ENCODE peak calls at places on chromosome 22, in six cellular contexts. J is IMR-90, Z is neuronal stem cell, X is mesendoderm, U is H9, V is H1. Q is an unnamed sample.

GRCh38 chr22:44664149-44664548 is 37.9 kb upstream of the PRR5 start:
- DNase-seq in V (no peak), U (no peak), X (no peak), J (peak), Z (no peak), Q (peak)

GRCh38 chr22:20405931-20406685 is 12.2 kb downstream of the ZNF74 start:
- DNase-seq in V (no peak), Z (no peak), J (no peak), U (peak), X (no peak), Q (no peak)

GRCh38 chr22:33917744-33918406 is 2.4 kb downstream of the LARGE1 start:
- DNase-seq in V (no peak), J (peak), X (peak), U (peak), Z (no peak), Q (peak)

GRCh38 chr22:25880524-25880923 is 138.5 kb downstream of the MYO18B start:
- DNase-seq in U (no peak), Z (no peak), X (no peak), J (no peak), V (no peak), Q (no peak)

GRCh38 chr22:20080776-20081654 is 974 bp downstream of the DGCR8 start:
- DNase-seq in X (peak), U (peak), J (peak), V (peak), Z (peak), Q (peak)

GRCh38 chr22:30452861-30453260 is 19.0 kb downstream of the SEC14L3 start:
- DNase-seq in Z (no peak), U (no peak), V (no peak), X (no peak), J (no peak), Q (no peak)

GRCh38 chr22:27801197-27801615 is 350 bp downstream of the MN1 start:
- DNase-seq in J (peak), X (peak), Z (peak), V (no peak), U (peak), Q (peak)

GRCh38 chr22:44202261-44202789 is 21.6 kb downstream of the PARVG start:
- DNase-seq in J (peak), X (no peak), U (no peak), V (no peak), Z (no peak), Q (peak)

GRCh38 chr22:19832476-19833108 is 22.1 kb downstream of the GNB1L start:
- DNase-seq in J (no peak), V (no peak), X (no peak), U (no peak), Z (no peak), Q (no peak)

GRCh38 chr22:19622061-19622441 is 92.3 kb upstream of the SEPTIN5 start:
- DNase-seq in Z (no peak), X (no peak), J (no peak), V (no peak), U (no peak), Q (no peak)

GRCh38 chr22:32352681-32353080 is 5.0 kb upstream of the RFPL3 start:
- DNase-seq in V (no peak), Z (no peak), U (no peak), J (no peak), X (peak), Q (no peak)

GRCh38 chr22:21917206-21917958 is 35.3 kb downstream of the PPM1F start:
- DNase-seq in X (peak), Z (no peak), J (no peak), U (no peak), V (no peak), Q (no peak)

GRCh38 chr22:27107824-27108223 is 450.4 kb downstream of the MIAT start:
- DNase-seq in U (no peak), Z (no peak), V (no peak), X (peak), J (peak), Q (peak)

GRCh38 chr22:46079861-46080821 is 70.2 kb upstream of the PPARA start:
- DNase-seq in V (no peak), U (no peak), J (no peak), X (no peak), Z (no peak), Q (no peak)

GRCh38 chr22:27512283-27512761 is 289.2 kb downstream of the MN1 start:
- DNase-seq in J (peak), Z (no peak), X (no peak), U (no peak), V (no peak), Q (peak)

GRCh38 chr22:21713428-21714058 is 22.1 kb downstream of the YPEL1 start:
- DNase-seq in X (no peak), U (no peak), Z (no peak), J (no peak), V (no peak), Q (no peak)

GRCh38 chr22:25837288-25837900 is 95.4 kb downstream of the MYO18B start:
- DNase-seq in V (no peak), U (no peak), X (no peak), Z (no peak), J (no peak), Q (no peak)

GRCh38 chr22:44261164-44261860 is 51.4 kb downstream of the SHISAL1 start:
- DNase-seq in Z (no peak), V (no peak), X (no peak), U (no peak), J (no peak), Q (no peak)

GRCh38 chr22:20112623-20113511 is 3.0 kb upstream of the RANBP1 start:
- DNase-seq in J (no peak), X (no peak), Z (no peak), V (no peak), U (no peak), Q (no peak)

GRCh38 chr22:28819253-28820096 is 19.1 kb upstream of the XBP1 start:
- DNase-seq in X (no peak), Z (no peak), J (no peak), V (no peak), U (no peak), Q (no peak)

DNA sequence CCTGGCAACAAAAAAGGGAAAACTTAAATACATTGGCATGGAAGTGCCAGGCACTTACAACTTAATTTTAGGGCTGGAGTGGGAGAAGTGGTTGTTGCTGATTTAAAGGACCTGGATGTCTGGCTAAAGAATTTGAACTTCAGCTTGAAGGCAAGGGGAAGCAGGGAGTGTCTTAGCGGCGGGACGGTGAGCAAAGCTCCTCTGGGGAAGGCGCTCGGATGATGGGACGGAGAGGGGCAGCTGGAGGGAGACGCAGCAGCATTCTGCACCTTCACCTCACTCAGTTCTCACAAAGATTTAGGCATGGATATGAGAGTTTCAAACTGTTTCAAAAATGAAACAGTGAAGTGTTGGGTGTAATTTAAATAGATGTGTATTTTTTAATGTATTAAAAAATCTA is 967.1 kb downstream of the BRD1 start:
- DNase-seq in X (no peak), J (no peak), Z (no peak), V (no peak), U (no peak), Q (no peak)
- H2BK15ac ChIP-seq in X (no peak), J (no peak), Z (no peak), V (no peak), U (no peak), Q (no peak)

GRCh38 chr22:50057868-50058311 is at the start of gene TTLL8:
- DNase-seq in U (peak), X (no peak), V (no peak), J (no peak), Z (no peak), Q (no peak)
- H4K8ac ChIP-seq in U (no peak), X (no peak), V (peak), J (no peak), Z (no peak), Q (peak)

DNA sequence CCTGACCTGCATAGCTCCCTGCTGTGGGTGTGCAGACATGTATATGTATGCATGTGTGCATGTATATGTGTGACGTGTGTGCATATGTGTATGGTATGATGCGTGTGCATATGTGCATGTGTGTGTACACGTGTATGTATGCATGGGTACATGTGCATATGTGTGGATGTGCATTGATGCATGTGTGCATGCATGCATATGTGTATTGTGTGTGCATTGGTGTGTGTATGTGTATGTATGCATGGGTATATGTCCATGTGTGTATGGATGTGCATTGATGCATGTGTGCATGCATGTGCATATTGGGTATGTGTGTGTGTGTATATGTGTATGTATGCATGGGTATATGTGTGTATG is 434.0 kb downstream of the TBC1D22A start:
- DNase-seq in Z (no peak), X (no peak), U (no peak), V (no peak), J (no peak), Q (no peak)
- H2BK15ac ChIP-seq in Z (no peak), X (no peak), U (no peak), V (no peak), J (no peak), Q (no peak)

DNA sequence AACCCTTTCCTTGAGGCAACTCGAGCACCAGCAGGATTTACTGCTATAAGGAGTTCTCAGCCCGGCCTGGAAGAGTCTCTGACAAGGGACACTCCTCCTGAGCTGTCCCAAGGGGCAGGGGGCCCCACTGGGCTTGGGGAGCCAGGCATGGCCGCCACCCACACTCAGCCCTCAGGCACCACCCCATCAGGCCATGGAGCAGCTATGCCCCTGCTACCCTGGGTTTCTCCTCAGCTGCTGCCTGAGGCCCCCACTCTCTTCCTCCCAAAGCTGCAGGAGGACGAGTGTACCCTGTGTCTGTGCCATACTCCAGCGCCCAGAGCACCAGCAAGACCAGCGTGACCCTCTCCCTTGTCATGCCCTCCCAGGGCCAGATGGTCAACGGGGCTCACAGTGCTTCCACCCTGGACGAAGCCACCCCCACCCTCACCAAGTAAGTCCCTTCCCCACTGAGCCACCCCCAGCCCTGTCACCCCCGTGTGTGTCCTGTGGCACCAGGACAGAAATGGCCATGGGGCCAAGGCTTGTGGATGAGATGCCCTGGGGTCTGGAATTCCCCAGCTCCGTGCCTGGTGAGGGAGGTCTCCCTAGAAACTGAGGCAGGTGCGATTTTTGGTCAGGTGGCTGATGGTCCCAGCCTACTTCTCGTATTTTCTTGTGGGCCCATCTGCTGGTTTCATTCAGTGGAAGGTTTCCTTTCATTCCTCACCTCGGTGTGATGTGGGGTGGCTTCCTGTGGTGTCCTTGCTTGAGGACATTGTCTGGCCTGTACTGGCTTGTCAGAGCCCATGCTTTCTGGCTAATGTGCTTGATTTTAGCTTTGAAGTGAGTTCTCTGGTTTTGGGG is 28.4 kb downstream of the TAB1 start:
- DNase-seq in J (no peak), V (no peak), X (no peak), Z (no peak), U (peak), Q (no peak)
- H4K8ac ChIP-seq in J (no peak), V (peak), X (no peak), Z (no peak), U (no peak), Q (peak)

GRCh38 chr22:40453676-40454075 is 83.3 kb downstream of the SGSM3 start:
- DNase-seq in V (no peak), X (no peak), Z (no peak), U (no peak), J (peak), Q (peak)

GRCh38 chr22:40449676-40450035 is 79.3 kb downstream of the SGSM3 start:
- DNase-seq in Z (no peak), X (no peak), J (peak), U (no peak), V (no peak), Q (peak)

GRCh38 chr22:40452730-40453487 is 82.5 kb downstream of the SGSM3 start:
- DNase-seq in V (no peak), U (no peak), J (peak), X (peak), Z (no peak), Q (peak)

GRCh38 chr22:40450651-40451050 is 80.3 kb downstream of the SGSM3 start:
- DNase-seq in X (no peak), V (no peak), J (no peak), Z (no peak), U (no peak), Q (no peak)

GRCh38 chr22:40451230-40451629 is 80.8 kb downstream of the SGSM3 start:
- DNase-seq in V (no peak), X (no peak), Z (no peak), U (no peak), J (no peak), Q (no peak)
- H2BK15ac ChIP-seq in V (no peak), X (no peak), Z (no peak), U (no peak), J (no peak), Q (no peak)

GRCh38 chr22:37571258-37571991 is 8.5 kb downstream of the LGALS2 start:
- DNase-seq in J (peak), X (peak), Z (no peak), U (no peak), V (no peak), Q (peak)

GRCh38 chr22:37570661-37570976 is 9.3 kb downstream of the LGALS2 start:
- DNase-seq in U (peak), V (no peak), X (no peak), Z (no peak), J (no peak), Q (no peak)

GRCh38 chr22:37568448-37569008 is 8.2 kb downstream of the CDC42EP1 start:
- DNase-seq in U (peak), J (no peak), V (no peak), Z (no peak), X (peak), Q (no peak)

GRCh38 chr22:37569009-37569920 is 9.0 kb downstream of the CDC42EP1 start:
- DNase-seq in U (peak), X (peak), J (no peak), Z (no peak), V (no peak), Q (no peak)

DNA sequence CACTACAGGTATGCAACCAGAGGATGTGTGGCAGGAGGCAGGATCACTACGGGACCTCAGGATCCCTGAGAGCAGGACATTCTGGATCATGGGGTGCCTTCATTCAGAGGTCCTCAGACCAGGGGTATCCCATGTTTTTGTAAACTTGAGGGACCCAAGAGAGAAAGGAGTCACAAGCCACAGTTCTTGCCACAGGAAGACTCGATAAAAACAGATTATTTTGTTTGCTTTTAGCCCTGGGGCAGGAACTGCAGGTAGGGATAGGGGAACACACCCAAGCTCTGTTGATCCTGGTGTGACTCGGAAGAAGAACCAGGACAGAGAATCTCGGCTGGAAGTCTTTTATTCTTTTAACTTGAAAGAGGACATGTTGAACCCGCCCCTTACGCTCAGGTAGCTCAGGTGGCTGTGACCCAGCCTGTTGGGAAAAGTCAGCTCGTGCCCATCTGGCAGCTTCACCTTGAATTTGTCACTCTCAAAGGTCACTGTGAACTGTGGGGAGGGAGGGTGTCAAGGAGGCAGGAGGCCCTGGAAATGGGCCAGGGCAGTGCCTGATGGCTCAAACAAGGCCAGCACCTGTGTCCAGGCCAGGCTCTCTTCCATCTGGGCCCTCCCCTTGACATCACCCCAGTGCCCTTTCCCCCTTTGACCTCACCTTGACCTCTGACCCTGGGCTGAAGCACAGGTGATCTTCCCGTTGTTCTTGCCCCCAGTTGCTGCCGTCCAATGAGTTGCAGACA is 9.8 kb downstream of the LGALS2 start:
- DNase-seq in Z (no peak), U (peak), V (no peak), J (no peak), X (peak), Q (no peak)
- H4K8ac ChIP-seq in Z (no peak), U (no peak), V (no peak), J (no peak), X (no peak), Q (no peak)

DNA sequence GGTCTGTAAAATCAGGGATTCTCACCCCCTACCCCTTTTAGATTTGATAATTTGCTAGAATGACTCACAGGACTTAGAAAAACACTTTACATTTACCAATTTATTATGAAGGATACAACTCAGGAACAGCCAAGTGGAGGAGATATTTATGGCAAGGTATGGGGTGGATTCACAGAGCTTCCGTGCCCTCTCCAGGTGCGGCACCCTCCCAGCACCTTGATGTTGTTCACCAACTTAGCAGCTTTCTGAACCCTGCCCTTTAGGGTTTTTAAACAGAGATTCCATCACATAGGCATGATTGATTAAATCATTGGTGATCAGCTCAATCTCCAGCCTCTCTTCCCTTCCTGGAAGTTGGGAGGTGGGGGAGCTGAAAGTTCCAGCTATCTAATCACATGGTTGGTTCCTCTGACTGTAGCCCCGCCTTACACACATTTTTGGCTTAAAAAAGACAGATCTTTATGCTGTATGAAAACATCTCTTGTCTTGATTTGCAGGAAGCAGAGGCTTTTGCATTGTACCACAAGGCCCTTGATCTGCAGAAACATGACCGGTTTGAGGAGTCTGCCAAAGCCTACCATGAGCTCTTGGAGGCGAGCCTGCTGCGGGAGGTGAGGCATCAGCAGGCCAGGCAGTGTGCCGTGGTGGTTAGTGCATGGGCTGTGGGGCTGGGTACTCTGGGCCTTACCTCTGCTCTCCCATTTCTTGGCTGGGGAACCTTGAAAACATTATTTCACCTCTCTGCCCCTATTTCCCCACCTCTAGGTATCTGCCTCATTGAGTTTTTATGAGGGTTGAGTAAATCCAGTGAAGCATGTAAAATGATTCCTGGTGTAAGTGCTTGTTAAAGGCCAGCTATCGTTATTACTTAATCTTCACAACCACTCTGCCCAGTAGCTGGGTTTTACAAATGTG is 27.0 kb downstream of the CABIN1 start:
- DNase-seq in Z (no peak), X (no peak), J (no peak), V (no peak), U (no peak), Q (no peak)
- H2BK15ac ChIP-seq in Z (no peak), X (no peak), J (no peak), V (no peak), U (no peak), Q (no peak)